ENCODE peak calls at places on chromosomes 2 and 18, in six cellular contexts. F, U, H, C, T and S are unnamed samples.

GRCh38 chr18:36471393-36471792 is 173.9 kb downstream of the FHOD3 start:
- DNase-seq in T (no peak), F (no peak), U (no peak), H (no peak), C (no peak), S (no peak)

GRCh38 chr2:224404766-224405165 is 2.9 kb upstream of the FAM124B start:
- DNase-seq in H (no peak), T (no peak), F (no peak), U (no peak), C (no peak), S (no peak)

GRCh38 chr2:172040311-172040710 is 40.6 kb downstream of the METAP1D start:
- DNase-seq in T (no peak), U (no peak), H (no peak), F (no peak), C (no peak), S (no peak)

GRCh38 chr2:64262068-64262467 is 117.8 kb upstream of the PELI1 start:
- DNase-seq in T (peak), U (no peak), F (peak), C (no peak), H (no peak), S (no peak)

GRCh38 chr2:237927135-237927534 is 39.7 kb upstream of the UBE2F start:
- DNase-seq in T (no peak), U (no peak), C (no peak), F (no peak), H (no peak), S (no peak)

GRCh38 chr2:201138401-201138970 is 22.5 kb downstream of the CFLAR start:
- DNase-seq in U (no peak), H (no peak), F (no peak), T (no peak), C (no peak), S (no peak)

GRCh38 chr2:220876074-220876824 is 695.9 kb downstream of the EPHA4 start:
- DNase-seq in F (no peak), C (no peak), H (no peak), U (no peak), T (no peak), S (no peak)

GRCh38 chr18:45785015-45785597 is 40.4 kb upstream of the SIGLEC15 start:
- DNase-seq in T (peak), U (no peak), H (no peak), C (peak), F (no peak), S (no peak)

GRCh38 chr18:8241731-8242130 is 367.5 kb upstream of the RAB12 start:
- DNase-seq in F (no peak), U (no peak), C (no peak), T (no peak), H (no peak), S (no peak)

GRCh38 chr18:10499230-10499629 is 26.6 kb upstream of the NAPG start:
- DNase-seq in T (peak), U (no peak), F (no peak), C (no peak), H (no peak), S (no peak)

GRCh38 chr2:175126661-175127060 is 41.3 kb downstream of the ATF2 start:
- DNase-seq in U (no peak), H (no peak), T (peak), C (peak), F (no peak), S (no peak)

GRCh38 chr2:85273732-85274731 is 53.8 kb downstream of the TGOLN2 start:
- DNase-seq in T (peak), H (no peak), C (peak), F (peak), U (no peak), S (no peak)

GRCh38 chr2:111169268-111169667 is 48.6 kb downstream of the BCL2L11 start:
- DNase-seq in T (no peak), H (no peak), C (no peak), F (no peak), U (no peak), S (no peak)

GRCh38 chr2:217988014-217988839 is 14.6 kb downstream of the TNS1 start:
- DNase-seq in F (peak), U (no peak), T (peak), C (peak), H (peak), S (peak)

GRCh38 chr2:105488198-105488757 is 89.4 kb upstream of the FHL2 start:
- DNase-seq in C (no peak), H (no peak), F (no peak), T (no peak), U (no peak), S (no peak)

GRCh38 chr2:175786705-175787104 is 215.4 kb downstream of the LNPK start:
- DNase-seq in H (no peak), F (no peak), C (no peak), T (no peak), U (no peak), S (no peak)

GRCh38 chr2:36459725-36460137 is 104.2 kb downstream of the CRIM1 start:
- DNase-seq in U (no peak), H (peak), T (peak), F (no peak), C (peak), S (no peak)

GRCh38 chr2:46779447-46779941 is 136.1 kb downstream of the MCFD2 start:
- DNase-seq in C (peak), U (no peak), F (peak), T (peak), H (no peak), S (no peak)

GRCh38 chr2:3349211-3349693 is 28.4 kb downstream of the EIPR1 start:
- DNase-seq in U (no peak), T (peak), H (no peak), C (peak), F (no peak), S (no peak)

GRCh38 chr2:145350011-145350410 is 830.1 kb upstream of the ZEB2 start:
- DNase-seq in T (peak), U (no peak), F (no peak), H (no peak), C (peak), S (no peak)

GRCh38 chr2:231326404-231326803 is 69.1 kb upstream of the B3GNT7 start:
- DNase-seq in C (no peak), T (no peak), F (no peak), U (no peak), H (no peak), S (no peak)

GRCh38 chr2:231710751-231711676 is 2.7 kb downstream of the PTMA start:
- DNase-seq in T (no peak), F (peak), U (no peak), C (no peak), H (no peak), S (no peak)

GRCh38 chr2:86225581-86225980 is 26.3 kb downstream of the MRPL35 start:
- DNase-seq in T (no peak), U (peak), H (no peak), C (peak), F (peak), S (peak)

GRCh38 chr2:610465-610864 is 66.7 kb downstream of the TMEM18 start:
- DNase-seq in T (no peak), H (no peak), F (no peak), U (no peak), C (no peak), S (no peak)

GRCh38 chr2:109065335-109065734 is 63.7 kb upstream of the SH3RF3 start:
- DNase-seq in T (no peak), C (no peak), U (no peak), H (no peak), F (no peak), S (no peak)

GRCh38 chr2:27123302-27124150 is at the start of gene ABHD1:
- DNase-seq in T (no peak), F (peak), C (no peak), H (no peak), U (no peak), S (peak)

GRCh38 chr18:5173646-5174045 is 23.4 kb downstream of the AKAIN1 start:
- DNase-seq in C (no peak), F (no peak), T (no peak), H (no peak), U (no peak), S (no peak)

GRCh38 chr2:177578454-177578853 is 185.9 kb downstream of the AGPS start:
- DNase-seq in F (no peak), U (no peak), T (no peak), C (no peak), H (no peak), S (no peak)

GRCh38 chr2:121015971-121016485 is 269.0 kb downstream of the TFCP2L1 start:
- DNase-seq in T (no peak), U (no peak), C (no peak), F (no peak), H (no peak), S (no peak)

GRCh38 chr2:129388870-129389269 is 590.6 kb upstream of the RAB6C start:
- DNase-seq in H (no peak), F (no peak), U (no peak), T (no peak), C (no peak), S (no peak)

GRCh38 chr2:176454893-176455810 is 185.9 kb downstream of the MTX2 start:
- DNase-seq in H (peak), U (no peak), C (peak), F (peak), T (peak), S (peak)

GRCh38 chr2:231680284-231680991 is 27.9 kb upstream of the PTMA start:
- DNase-seq in T (no peak), F (no peak), H (no peak), U (no peak), C (no peak), S (no peak)

GRCh38 chr2:134275058-134275862 is 21.4 kb downstream of the MGAT5 start:
- DNase-seq in F (no peak), U (peak), C (no peak), H (no peak), T (no peak), S (peak)

GRCh38 chr18:21315741-21316187 is 73.7 kb downstream of the GREB1L start:
- DNase-seq in C (no peak), U (no peak), H (peak), F (no peak), T (no peak), S (no peak)

GRCh38 chr18:3293196-3293951 is 31.4 kb downstream of the MYL12B start:
- DNase-seq in U (no peak), F (no peak), C (peak), H (no peak), T (no peak), S (no peak)

GRCh38 chr2:23503682-23504081 is 118.7 kb downstream of the KLHL29 start:
- DNase-seq in H (no peak), F (no peak), U (no peak), C (no peak), T (no peak), S (no peak)

DNA sequence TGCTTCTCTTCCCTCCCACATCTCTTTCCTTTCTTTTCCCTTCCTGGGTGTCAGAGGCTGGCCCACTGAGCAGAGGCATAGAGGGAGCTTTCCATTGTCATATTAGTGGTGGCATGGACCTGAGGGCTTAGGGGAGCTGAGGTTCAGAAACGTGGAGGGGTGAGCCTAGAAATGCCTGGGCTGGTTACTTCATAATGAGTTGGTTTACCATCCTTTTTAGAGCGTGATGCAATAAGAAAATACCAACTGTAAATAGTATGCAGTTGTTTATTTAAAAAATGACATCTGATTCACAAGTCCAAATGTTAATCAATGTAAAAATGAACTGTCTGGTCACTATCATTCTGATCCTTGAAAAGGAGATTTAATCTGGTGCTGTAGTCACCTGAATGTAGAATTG is 46.3 kb downstream of the MYO1B start:
- DNase-seq in U (no peak), F (no peak), T (no peak), H (no peak), C (no peak), S (no peak)
- TF ChIP-seq CTCF in U (no peak), F (no peak), T (no peak), H (no peak), C (no peak), S (no peak)

GRCh38 chr2:233143700-233144331 is 83.7 kb downstream of the INPP5D start:
- DNase-seq in H (no peak), F (no peak), T (no peak), C (no peak), U (no peak), S (no peak)
- H3K4me3 ChIP-seq in H (no peak), F (no peak), T (no peak), C (no peak), U (no peak), S (no peak)

DNA sequence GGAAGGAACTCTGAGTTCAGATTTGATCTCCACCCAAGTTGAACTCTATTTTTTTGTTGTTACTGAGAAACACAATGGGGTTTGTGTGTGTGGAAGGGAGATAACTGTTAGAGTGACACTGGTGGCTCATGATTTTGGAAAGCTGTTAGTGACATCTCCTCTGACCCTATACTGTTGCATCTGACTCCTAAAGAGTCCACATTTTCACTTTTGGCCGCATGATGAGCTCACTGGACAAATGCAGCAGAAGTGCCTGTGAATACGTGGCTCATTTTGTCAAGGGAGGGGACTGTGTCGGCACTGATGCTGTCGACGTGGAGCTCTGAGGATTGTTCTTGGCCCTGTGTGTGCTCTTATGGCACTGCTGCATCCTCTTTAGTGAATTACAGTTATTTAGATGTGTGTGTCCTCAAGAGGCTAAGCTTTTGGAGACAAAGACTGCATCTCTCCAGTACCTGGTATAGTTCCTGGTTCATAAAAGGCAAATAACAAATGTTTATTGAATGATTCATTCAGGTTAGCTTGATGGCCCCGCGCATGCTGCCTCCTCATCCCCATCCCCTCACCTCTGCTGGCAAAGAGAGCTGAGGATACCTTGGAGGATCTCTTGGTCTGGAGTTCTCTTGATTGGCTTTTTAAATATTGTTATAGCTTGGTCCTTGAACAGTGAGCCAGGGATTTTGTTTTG is 135.4 kb downstream of the PHLPP1 start:
- DNase-seq in H (no peak), U (no peak), C (no peak), F (no peak), T (no peak), S (no peak)
- TF ChIP-seq CTCF in H (no peak), U (no peak), C (no peak), F (no peak), T (no peak), S (no peak)

DNA sequence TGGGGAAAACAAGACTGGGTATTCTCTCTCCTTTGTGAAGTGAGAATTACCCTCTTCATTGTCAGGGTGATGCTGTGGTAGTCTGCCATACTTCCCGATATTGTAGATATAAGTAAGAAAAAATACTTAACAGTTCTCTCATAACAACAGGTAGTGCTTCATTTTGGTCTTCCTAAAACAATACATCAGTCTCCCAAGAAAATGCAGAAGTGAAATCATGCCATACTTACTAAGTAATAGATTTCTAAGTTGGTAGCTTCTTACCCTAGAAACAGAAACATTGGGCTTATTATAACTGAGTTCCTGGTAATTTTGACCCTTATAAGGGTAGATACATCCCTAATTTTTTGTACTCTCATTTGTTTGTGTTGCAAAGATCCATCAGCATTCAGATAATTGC is 460.7 kb upstream of the DCC start:
- DNase-seq in T (no peak), F (no peak), H (no peak), U (no peak), C (no peak), S (no peak)
- H3K4me3 ChIP-seq in T (no peak), F (no peak), H (no peak), U (no peak), C (no peak), S (no peak)

GRCh38 chr2:60439219-60439974 is 114.1 kb downstream of the BCL11A start:
- DNase-seq in H (no peak), F (no peak), T (no peak), C (no peak), U (peak), S (peak)
- TF ChIP-seq CTCF in H (peak), F (no peak), T (no peak), C (no peak), U (peak), S (peak)

GRCh38 chr2:25219621-25220020 is 51.2 kb upstream of the POMC start:
- DNase-seq in H (no peak), F (no peak), T (no peak), C (no peak), U (no peak), S (no peak)

GRCh38 chr2:25218134-25218533 is 49.8 kb upstream of the POMC start:
- DNase-seq in H (no peak), T (no peak), C (no peak), F (no peak), U (no peak), S (no peak)

GRCh38 chr2:25213229-25213628 is 44.8 kb upstream of the POMC start:
- DNase-seq in F (no peak), C (no peak), H (no peak), T (no peak), U (no peak), S (no peak)

GRCh38 chr2:25215948-25216679 is 47.7 kb upstream of the POMC start:
- DNase-seq in H (no peak), U (no peak), C (peak), F (peak), T (peak), S (peak)

GRCh38 chr2:25215232-25215631 is 46.9 kb upstream of the POMC start:
- DNase-seq in T (no peak), H (no peak), C (no peak), F (no peak), U (no peak), S (no peak)
- H3K4me3 ChIP-seq in T (peak), H (no peak), C (no peak), F (no peak), U (no peak), S (no peak)